ENCODE peak calls at places on chromosome 7, in five cellular contexts. One of them, this sample, is unnamed.

GRCh38 chr7:116626886-116627285 is 45.1 kb upstream of the MET start:
- DNase-seq in endothelial cell: no peak
- DNase-seq in retinal pigment epithelial cell: no peak
- DNase-seq in RWPE2: no peak
- DNase-seq in nephron progenitor cell: no peak
- DNase-seq in this sample: no peak

GRCh38 chr7:105652359-105652993 is 71.2 kb upstream of the EFCAB10 start:
- DNase-seq in retinal pigment epithelial cell: no peak
- DNase-seq in RWPE2: no peak
- DNase-seq in endothelial cell: peak
- DNase-seq in nephron progenitor cell: peak
- DNase-seq in this sample: no peak

GRCh38 chr7:78543976-78544375 is 745.4 kb downstream of the PHTF2 start:
- DNase-seq in nephron progenitor cell: no peak
- DNase-seq in endothelial cell: no peak
- DNase-seq in retinal pigment epithelial cell: no peak
- DNase-seq in RWPE2: no peak
- DNase-seq in this sample: no peak

GRCh38 chr7:40469481-40469880 is 334.7 kb downstream of the SUGCT start:
- DNase-seq in nephron progenitor cell: no peak
- DNase-seq in endothelial cell: no peak
- DNase-seq in retinal pigment epithelial cell: peak
- DNase-seq in RWPE2: no peak
- DNase-seq in this sample: no peak

GRCh38 chr7:157406971-157407370 is 70.2 kb downstream of the DNAJB6 start:
- DNase-seq in nephron progenitor cell: no peak
- DNase-seq in RWPE2: no peak
- DNase-seq in retinal pigment epithelial cell: no peak
- DNase-seq in endothelial cell: no peak
- DNase-seq in this sample: peak

GRCh38 chr7:120553497-120553896 is 280.5 kb downstream of the KCND2 start:
- DNase-seq in endothelial cell: no peak
- DNase-seq in nephron progenitor cell: no peak
- DNase-seq in RWPE2: no peak
- DNase-seq in retinal pigment epithelial cell: no peak
- DNase-seq in this sample: no peak

GRCh38 chr7:4226166-4226857 is 455.8 kb upstream of the FOXK1 start:
- DNase-seq in endothelial cell: no peak
- DNase-seq in nephron progenitor cell: no peak
- DNase-seq in RWPE2: no peak
- DNase-seq in retinal pigment epithelial cell: no peak
- DNase-seq in this sample: peak

GRCh38 chr7:152574892-152575511 is 100.9 kb downstream of the XRCC2 start:
- DNase-seq in nephron progenitor cell: peak
- DNase-seq in endothelial cell: no peak
- DNase-seq in RWPE2: no peak
- DNase-seq in retinal pigment epithelial cell: peak
- DNase-seq in this sample: peak

GRCh38 chr7:51129527-51130472 is 186.8 kb downstream of the COBL start:
- DNase-seq in retinal pigment epithelial cell: no peak
- DNase-seq in endothelial cell: no peak
- DNase-seq in RWPE2: no peak
- DNase-seq in nephron progenitor cell: no peak
- DNase-seq in this sample: no peak

GRCh38 chr7:3436746-3437145 is 135.7 kb downstream of the SDK1 start:
- DNase-seq in endothelial cell: no peak
- DNase-seq in retinal pigment epithelial cell: peak
- DNase-seq in RWPE2: no peak
- DNase-seq in nephron progenitor cell: no peak
- DNase-seq in this sample: no peak

GRCh38 chr7:988963-989529 is 6.1 kb downstream of the CYP2W1 start:
- DNase-seq in nephron progenitor cell: no peak
- DNase-seq in RWPE2: no peak
- DNase-seq in retinal pigment epithelial cell: no peak
- DNase-seq in endothelial cell: no peak
- DNase-seq in this sample: no peak

GRCh38 chr7:157018328-157018996 is 8.0 kb upstream of the MNX1 start:
- DNase-seq in retinal pigment epithelial cell: no peak
- DNase-seq in RWPE2: no peak
- DNase-seq in nephron progenitor cell: no peak
- DNase-seq in endothelial cell: no peak
- DNase-seq in this sample: no peak

GRCh38 chr7:42932861-42933591 is 850 bp downstream of the MRPL32 start:
- DNase-seq in endothelial cell: no peak
- DNase-seq in nephron progenitor cell: peak
- DNase-seq in RWPE2: no peak
- DNase-seq in retinal pigment epithelial cell: no peak
- DNase-seq in this sample: no peak

GRCh38 chr7:110620336-110620735 is 470.6 kb upstream of the LRRN3 start:
- DNase-seq in endothelial cell: no peak
- DNase-seq in retinal pigment epithelial cell: no peak
- DNase-seq in nephron progenitor cell: peak
- DNase-seq in RWPE2: no peak
- DNase-seq in this sample: no peak

GRCh38 chr7:151658778-151659177 is 139.1 kb upstream of the RHEB start:
- DNase-seq in nephron progenitor cell: no peak
- DNase-seq in RWPE2: no peak
- DNase-seq in retinal pigment epithelial cell: no peak
- DNase-seq in endothelial cell: no peak
- DNase-seq in this sample: no peak

GRCh38 chr7:42226354-42226941 is 10.6 kb downstream of the GLI3 start:
- DNase-seq in nephron progenitor cell: no peak
- DNase-seq in endothelial cell: no peak
- DNase-seq in RWPE2: no peak
- DNase-seq in retinal pigment epithelial cell: no peak
- DNase-seq in this sample: no peak

GRCh38 chr7:50220280-50220679 is 84.2 kb upstream of the IKZF1 start:
- DNase-seq in RWPE2: no peak
- DNase-seq in nephron progenitor cell: no peak
- DNase-seq in retinal pigment epithelial cell: no peak
- DNase-seq in endothelial cell: no peak
- DNase-seq in this sample: no peak

GRCh38 chr7:95804090-95804489 is 31.7 kb downstream of the DYNC1I1 start:
- DNase-seq in RWPE2: no peak
- DNase-seq in nephron progenitor cell: no peak
- DNase-seq in retinal pigment epithelial cell: no peak
- DNase-seq in endothelial cell: no peak
- DNase-seq in this sample: no peak

GRCh38 chr7:154532771-154533170 is 470.2 kb downstream of the PAXIP1 start:
- DNase-seq in endothelial cell: no peak
- DNase-seq in retinal pigment epithelial cell: no peak
- DNase-seq in RWPE2: no peak
- DNase-seq in nephron progenitor cell: no peak
- DNase-seq in this sample: no peak

GRCh38 chr7:133015879-133016278 is 66.0 kb downstream of the CHCHD3 start:
- DNase-seq in nephron progenitor cell: no peak
- DNase-seq in retinal pigment epithelial cell: no peak
- DNase-seq in endothelial cell: no peak
- DNase-seq in RWPE2: no peak
- DNase-seq in this sample: no peak

GRCh38 chr7:55210716-55211115 is 154.4 kb upstream of the LANCL2 start:
- DNase-seq in RWPE2: no peak
- DNase-seq in retinal pigment epithelial cell: no peak
- DNase-seq in nephron progenitor cell: no peak
- DNase-seq in endothelial cell: no peak
- DNase-seq in this sample: no peak

GRCh38 chr7:46368871-46369270 is 447.8 kb upstream of the IGFBP3 start:
- DNase-seq in retinal pigment epithelial cell: no peak
- DNase-seq in nephron progenitor cell: no peak
- DNase-seq in RWPE2: no peak
- DNase-seq in endothelial cell: no peak
- DNase-seq in this sample: no peak

GRCh38 chr7:46357851-46358250 is 436.8 kb upstream of the IGFBP3 start:
- DNase-seq in RWPE2: no peak
- DNase-seq in endothelial cell: no peak
- DNase-seq in retinal pigment epithelial cell: no peak
- DNase-seq in nephron progenitor cell: no peak
- DNase-seq in this sample: no peak

GRCh38 chr7:46360255-46360654 is 439.2 kb upstream of the IGFBP3 start:
- DNase-seq in endothelial cell: no peak
- DNase-seq in RWPE2: no peak
- DNase-seq in nephron progenitor cell: no peak
- DNase-seq in retinal pigment epithelial cell: no peak
- DNase-seq in this sample: no peak

GRCh38 chr7:46360811-46361210 is 439.7 kb upstream of the IGFBP3 start:
- DNase-seq in nephron progenitor cell: no peak
- DNase-seq in RWPE2: no peak
- DNase-seq in retinal pigment epithelial cell: no peak
- DNase-seq in endothelial cell: no peak
- DNase-seq in this sample: no peak

DNA sequence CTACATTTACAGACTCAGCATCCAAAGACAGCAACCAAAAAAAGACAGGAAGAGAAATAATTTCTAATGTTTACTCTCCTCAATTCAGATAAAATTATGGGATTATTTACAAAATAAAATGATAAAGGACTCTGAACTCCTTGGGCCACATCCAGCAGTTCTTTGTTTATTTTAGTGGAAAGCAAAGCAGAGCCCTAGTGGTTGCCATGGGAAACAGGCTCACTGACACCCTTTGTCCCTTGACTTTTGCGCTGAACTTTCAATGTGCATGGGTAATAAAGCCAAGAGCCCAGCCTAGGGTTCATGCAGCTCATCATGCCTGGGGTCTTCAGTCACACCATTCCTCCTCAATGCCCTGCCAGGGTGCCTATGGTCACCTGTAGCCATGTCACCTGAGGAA is 442.6 kb upstream of the IGFBP3 start:
- DNase-seq in retinal pigment epithelial cell: no peak
- DNase-seq in nephron progenitor cell: no peak
- DNase-seq in RWPE2: no peak
- DNase-seq in endothelial cell: no peak
- DNase-seq in this sample: no peak
- TF ChIP-seq CTCF in retinal pigment epithelial cell: peak
- TF ChIP-seq CTCF in nephron progenitor cell: peak
- TF ChIP-seq CTCF in RWPE2: no peak
- TF ChIP-seq CTCF in endothelial cell: peak
- TF ChIP-seq CTCF in this sample: peak

DNA sequence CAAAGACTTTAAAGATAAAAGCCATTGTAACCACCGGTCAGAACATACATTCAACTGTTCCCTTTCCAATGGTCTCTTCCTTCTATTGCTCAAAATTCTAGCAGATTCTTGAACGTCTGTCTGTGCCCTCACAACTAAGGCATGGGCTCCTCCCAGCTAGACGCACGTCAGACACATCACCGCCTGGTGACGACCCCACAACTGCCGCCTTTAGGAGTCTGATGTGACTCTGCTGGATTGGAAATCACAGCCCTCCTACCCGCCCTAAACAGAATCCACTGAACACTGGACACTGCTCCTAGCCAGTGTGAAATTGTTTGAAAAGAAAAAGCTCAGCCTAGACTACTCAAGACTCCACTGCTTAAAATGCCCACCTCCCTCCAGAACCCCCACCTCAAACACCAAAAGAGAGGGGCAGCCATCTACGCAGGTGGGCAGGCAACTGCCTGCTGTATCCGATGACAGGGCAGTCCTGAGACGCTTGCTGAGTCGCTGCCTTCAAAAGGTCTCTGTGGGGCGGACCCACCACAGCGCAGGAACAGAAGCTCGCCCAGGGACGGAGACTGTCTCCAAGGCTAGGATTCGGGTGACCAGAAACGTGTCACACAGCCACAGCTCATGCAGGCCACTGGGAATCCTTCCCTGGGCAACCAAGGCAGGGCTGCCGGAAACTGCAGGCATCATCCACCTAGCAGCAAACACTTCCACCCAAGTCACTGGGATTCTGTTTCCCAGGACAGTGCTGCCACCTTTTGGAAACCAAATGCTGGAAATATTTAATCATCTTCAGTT is 34.7 kb downstream of the GSDME start:
- DNase-seq in endothelial cell: peak
- DNase-seq in RWPE2: no peak
- DNase-seq in nephron progenitor cell: peak
- DNase-seq in retinal pigment epithelial cell: no peak
- DNase-seq in this sample: no peak
- TF ChIP-seq CTCF in endothelial cell: no peak
- TF ChIP-seq CTCF in RWPE2: peak
- TF ChIP-seq CTCF in nephron progenitor cell: peak
- TF ChIP-seq CTCF in retinal pigment epithelial cell: peak
- TF ChIP-seq CTCF in this sample: peak

GRCh38 chr7:47807756-47808155 is 140.5 kb downstream of the PKD1L1 start:
- DNase-seq in RWPE2: no peak
- DNase-seq in retinal pigment epithelial cell: no peak
- DNase-seq in endothelial cell: no peak
- DNase-seq in nephron progenitor cell: no peak
- DNase-seq in this sample: no peak
- TF ChIP-seq CTCF in RWPE2: no peak
- TF ChIP-seq CTCF in retinal pigment epithelial cell: peak
- TF ChIP-seq CTCF in endothelial cell: no peak
- TF ChIP-seq CTCF in nephron progenitor cell: no peak
- TF ChIP-seq CTCF in this sample: peak

DNA sequence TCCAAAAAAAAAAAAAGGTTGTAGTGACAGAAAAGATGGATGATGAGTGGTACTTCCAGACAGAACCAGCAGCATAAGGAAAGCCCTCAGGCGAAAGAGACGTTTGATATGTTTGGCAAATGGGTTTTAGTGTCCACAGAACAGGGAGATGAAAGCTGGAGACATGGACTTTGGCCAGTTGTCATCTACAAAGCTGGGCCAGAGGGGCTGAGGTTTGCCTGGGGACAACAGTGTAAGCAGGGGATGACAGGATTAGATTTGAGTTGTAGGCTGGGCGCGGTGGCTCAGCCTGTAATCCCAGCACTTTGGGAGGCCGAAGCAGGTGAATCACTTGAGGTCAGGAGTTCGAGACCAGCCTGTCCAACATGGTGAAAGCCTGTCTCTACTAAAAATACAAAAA is 47.8 kb upstream of the ELN start:
- DNase-seq in nephron progenitor cell: no peak
- DNase-seq in RWPE2: no peak
- DNase-seq in retinal pigment epithelial cell: no peak
- DNase-seq in endothelial cell: no peak
- DNase-seq in this sample: peak
- TF ChIP-seq CTCF in nephron progenitor cell: no peak
- TF ChIP-seq CTCF in RWPE2: no peak
- TF ChIP-seq CTCF in retinal pigment epithelial cell: no peak
- TF ChIP-seq CTCF in endothelial cell: no peak
- TF ChIP-seq CTCF in this sample: no peak

GRCh38 chr7:98168904-98169621 is 42.2 kb upstream of the BHLHA15 start:
- DNase-seq in endothelial cell: no peak
- DNase-seq in retinal pigment epithelial cell: no peak
- DNase-seq in nephron progenitor cell: no peak
- DNase-seq in RWPE2: no peak
- DNase-seq in this sample: no peak
- TF ChIP-seq CTCF in endothelial cell: no peak
- TF ChIP-seq CTCF in retinal pigment epithelial cell: no peak
- TF ChIP-seq CTCF in nephron progenitor cell: no peak
- TF ChIP-seq CTCF in RWPE2: peak
- TF ChIP-seq CTCF in this sample: peak

GRCh38 chr7:142248166-142249160 is 9.4 kb downstream of the PRSS58 start:
- DNase-seq in nephron progenitor cell: no peak
- DNase-seq in retinal pigment epithelial cell: no peak
- DNase-seq in endothelial cell: no peak
- DNase-seq in RWPE2: no peak
- DNase-seq in this sample: no peak
- TF ChIP-seq CTCF in nephron progenitor cell: no peak
- TF ChIP-seq CTCF in retinal pigment epithelial cell: no peak
- TF ChIP-seq CTCF in endothelial cell: no peak
- TF ChIP-seq CTCF in RWPE2: no peak
- TF ChIP-seq CTCF in this sample: no peak

This sample was measured in chondrocyte.